ENCODE peak calls at places on chromosomes 4 and X, in nine cellular contexts. H is amniotic stem cell; J is endothelial cell; K is uterus; Z is cerebellum; L is stimulated activated naive CD8-positive, alpha-beta T cell treated with anti-CD3 and anti-CD28 coated beads, Interleukin-15, Interleukin-2, amounts not matched to agents 100 U/mL and 50 U/mL, for 24 hours; B is stimulated activated CD8-positive, alpha-beta memory T cell treated with anti-CD3 and anti-CD28 coated beads, Interleukin-7, amount 100 ng/mL, for 24 hours; S is myocyte; O is EL. M is an unnamed sample.

GRCh38 chrX:69077895-69078455 is 87.3 kb downstream of the PJA1 start:
- DNase-seq in S (no peak), H (no peak), O (no peak), Z (no peak), L (no peak), B (no peak), J (no peak), K (no peak), M (no peak)

GRCh38 chr4:9833421-9833820 is 52.0 kb downstream of the DRD5 start:
- DNase-seq in Z (no peak), J (no peak), S (no peak), O (no peak), K (no peak), H (no peak), L (no peak), B (no peak), M (no peak)

GRCh38 chr4:80266267-80266901 is at the start of gene FGF5:
- DNase-seq in O (peak), S (peak), J (peak), Z (peak), L (peak), K (peak), H (peak), B (no peak), M (no peak)

GRCh38 chrX:153885968-153886903 is at the start of gene L1CAM:
- DNase-seq in Z (peak), L (no peak), J (no peak), K (no peak), B (no peak), S (no peak), H (no peak), O (peak), M (no peak)

GRCh38 chr4:21652508-21653108 is 296.0 kb downstream of the KCNIP4 start:
- DNase-seq in Z (peak), L (no peak), O (no peak), H (no peak), K (no peak), J (no peak), S (no peak), B (no peak), M (no peak)

GRCh38 chrX:37825225-37825842 is 22.0 kb downstream of the DYNLT3 start:
- DNase-seq in Z (peak), O (peak), J (peak), K (peak), L (peak), H (no peak), B (peak), S (peak), M (peak)

GRCh38 chr4:2930135-2930805 is 32.9 kb downstream of the NOP14 start:
- DNase-seq in K (peak), J (no peak), S (no peak), H (no peak), Z (no peak), L (no peak), O (no peak), B (no peak), M (no peak)

GRCh38 chrX:32894679-32895078 is 316.7 kb downstream of the DMD start:
- DNase-seq in K (no peak), L (no peak), H (no peak), S (no peak), B (no peak), Z (no peak), J (no peak), O (no peak), M (no peak)

GRCh38 chrX:120428309-120428708 is 40.8 kb downstream of the LAMP2 start:
- DNase-seq in L (no peak), O (peak), H (no peak), Z (no peak), J (no peak), K (no peak), S (no peak), B (no peak), M (no peak)

GRCh38 chr4:177853198-177853597 is 411.0 kb upstream of the AGA start:
- DNase-seq in Z (no peak), L (no peak), K (no peak), S (no peak), J (no peak), B (no peak), H (no peak), O (peak), M (no peak)

GRCh38 chr4:8308144-8308543 is 38.6 kb downstream of the HTRA3 start:
- DNase-seq in J (no peak), L (no peak), H (no peak), K (peak), B (no peak), O (no peak), Z (no peak), S (no peak), M (no peak)

GRCh38 chr4:17995165-17995564 is 26.4 kb downstream of the LCORL start:
- DNase-seq in L (no peak), O (no peak), H (no peak), Z (no peak), S (peak), K (no peak), J (no peak), B (no peak), M (no peak)

GRCh38 chr4:24472514-24473308 is 111.6 kb downstream of the DHX15 start:
- DNase-seq in S (peak), L (peak), Z (peak), B (no peak), H (peak), J (peak), O (peak), K (peak), M (peak)

GRCh38 chr4:15587649-15588048 is 67.5 kb downstream of the FBXL5 start:
- DNase-seq in B (no peak), L (no peak), J (no peak), H (no peak), Z (no peak), O (no peak), S (no peak), K (no peak), M (no peak)

GRCh38 chr4:173505924-173506779 is 23.9 kb downstream of the HAND2 start:
- DNase-seq in S (peak), O (peak), Z (no peak), H (peak), K (peak), L (peak), B (no peak), J (peak), M (no peak)

GRCh38 chr4:93502991-93503390 is 325.6 kb upstream of the ATOH1 start:
- DNase-seq in H (no peak), B (no peak), O (no peak), S (no peak), L (no peak), K (no peak), Z (no peak), J (no peak), M (no peak)

GRCh38 chrX:130091976-130092522 is 18.2 kb downstream of the ELF4 start:
- DNase-seq in K (no peak), L (peak), B (peak), H (no peak), O (peak), S (no peak), J (peak), Z (no peak), M (peak)

GRCh38 chr4:183017962-183018361 is 81.1 kb upstream of the WWC2 start:
- DNase-seq in H (no peak), O (no peak), B (no peak), Z (no peak), K (no peak), J (no peak), L (no peak), S (no peak), M (no peak)

GRCh38 chr4:47032405-47033106 is 1.2 kb downstream of the GABRB1 start:
- DNase-seq in S (peak), B (peak), Z (peak), O (peak), H (peak), K (peak), L (peak), J (peak), M (peak)

GRCh38 chrX:30489323-30489722 is 88.2 kb downstream of the TASL start:
- DNase-seq in B (no peak), K (no peak), J (no peak), S (peak), H (no peak), O (no peak), L (no peak), Z (no peak), M (no peak)

GRCh38 chrX:49029876-49030275 is 13.3 kb downstream of the TFE3 start:
- DNase-seq in J (no peak), K (no peak), B (no peak), H (no peak), S (no peak), O (no peak), Z (no peak), L (no peak), M (no peak)

GRCh38 chr4:25031077-25031606 is 396 bp upstream of the LGI2 start:
- DNase-seq in B (no peak), H (no peak), O (peak), K (peak), L (no peak), S (peak), J (peak), Z (no peak), M (no peak)

GRCh38 chr4:110867251-110867960 is 244.5 kb upstream of the PITX2 start:
- DNase-seq in J (no peak), B (no peak), O (no peak), K (no peak), Z (no peak), L (no peak), S (no peak), H (no peak), M (no peak)

GRCh38 chr4:55378617-55379467 is 16.9 kb upstream of the TMEM165 start:
- DNase-seq in J (no peak), L (no peak), Z (no peak), B (no peak), K (no peak), H (no peak), S (no peak), O (peak), M (no peak)

GRCh38 chr4:26459054-26459755 is 31.1 kb downstream of the CCKAR start:
- DNase-seq in H (peak), K (no peak), S (peak), J (no peak), L (no peak), Z (peak), O (peak), B (no peak), M (no peak)

GRCh38 chrX:40172169-40172979 is 74.6 kb upstream of the BCOR start:
- DNase-seq in J (peak), S (peak), O (peak), Z (peak), L (peak), H (no peak), K (peak), B (no peak), M (no peak)

GRCh38 chr4:15240764-15241163 is 187.1 kb upstream of the C1QTNF7 start:
- DNase-seq in J (no peak), L (no peak), S (no peak), H (no peak), K (no peak), B (no peak), O (peak), Z (no peak), M (no peak)

GRCh38 chr4:110108470-110108869 is 89.9 kb downstream of the ELOVL6 start:
- DNase-seq in Z (no peak), K (no peak), J (no peak), H (no peak), S (no peak), O (no peak), L (no peak), B (no peak), M (no peak)

GRCh38 chrX:1946974-1947373 is 332.1 kb downstream of the ASMT start:
- DNase-seq in H (no peak), L (no peak), B (no peak), O (no peak), S (no peak), Z (no peak), J (no peak), K (no peak), M (no peak)

GRCh38 chr4:100118213-100118612 is 72.1 kb downstream of the DDIT4L start:
- DNase-seq in O (no peak), Z (no peak), K (no peak), B (no peak), J (no peak), L (no peak), S (no peak), H (no peak), M (no peak)

GRCh38 chrX:129759576-129760061 is 20.1 kb upstream of the SASH3 start:
- DNase-seq in O (peak), L (peak), S (peak), K (no peak), B (no peak), J (no peak), H (peak), Z (no peak), M (no peak)

GRCh38 chr4:138510053-138510452 is 267.9 kb upstream of the SLC7A11 start:
- DNase-seq in L (no peak), Z (no peak), K (no peak), S (peak), B (no peak), J (no peak), O (peak), H (peak), M (no peak)

GRCh38 chrX:107845625-107846024 is 20.0 kb downstream of the MID2 start:
- DNase-seq in S (no peak), L (peak), H (no peak), Z (no peak), B (no peak), J (no peak), K (no peak), O (no peak), M (no peak)

GRCh38 chrX:7055386-7056137 is 92.0 kb upstream of the STS start:
- DNase-seq in L (no peak), J (no peak), Z (no peak), O (no peak), K (no peak), S (no peak), H (no peak), B (no peak), M (no peak)

GRCh38 chr4:21470531-21470930 is 478.0 kb downstream of the KCNIP4 start:
- DNase-seq in O (peak), L (no peak), J (no peak), K (no peak), H (no peak), B (no peak), S (peak), Z (no peak), M (no peak)

GRCh38 chrX:1400731-1401471 is 9.0 kb upstream of the SLC25A6 start:
- DNase-seq in B (no peak), S (no peak), Z (no peak), J (no peak), O (no peak), H (no peak), K (no peak), L (no peak), M (no peak)

GRCh38 chrX:108224218-108224617 is 132.6 kb downstream of the ATG4A start:
- DNase-seq in K (no peak), O (no peak), J (no peak), Z (peak), H (no peak), L (no peak), B (no peak), S (no peak), M (no peak)

GRCh38 chr4:189974056-189974455 is 33.4 kb downstream of the FRG1 start:
- DNase-seq in S (peak), B (no peak), H (no peak), K (no peak), J (no peak), O (peak), Z (no peak), L (no peak), M (no peak)

M was measured in activated T-helper 1 cell treated with Interleukin-2 at 50 U/mL for 16 hours.